ENCODE peak calls at places on chromosomes 12 and 14, in four cellular contexts. One of them, this sample, is unnamed.

GRCh38 chr12:53726946-53727309 is 324 bp downstream of the CALCOCO1 start:
- DNase-seq in suprapubic skin: no peak
- DNase-seq in H1: no peak
- DNase-seq in GM23338: peak; percentile 55
- DNase-seq in this sample: peak; percentile 26

GRCh38 chr12:111426341-111427185 is 20.8 kb downstream of the SH2B3 start:
- DNase-seq in suprapubic skin: no peak
- DNase-seq in GM23338: no peak
- DNase-seq in H1: no peak
- DNase-seq in this sample: no peak

GRCh38 chr12:40162022-40162421 is 56.1 kb upstream of the SLC2A13 start:
- DNase-seq in suprapubic skin: no peak
- DNase-seq in H1: no peak
- DNase-seq in GM23338: no peak
- DNase-seq in this sample: no peak

GRCh38 chr14:91458612-91459011 is 41.0 kb upstream of the CCDC88C start:
- DNase-seq in GM23338: no peak
- DNase-seq in H1: no peak
- DNase-seq in suprapubic skin: no peak
- DNase-seq in this sample: no peak

GRCh38 chr12:14893471-14894250 is 8.0 kb upstream of the MGP start:
- DNase-seq in H1: no peak
- DNase-seq in suprapubic skin: no peak
- DNase-seq in GM23338: no peak
- DNase-seq in this sample: no peak

GRCh38 chr12:64318605-64319004 is 72.0 kb downstream of the C12orf56 start:
- DNase-seq in GM23338: peak; percentile 84
- DNase-seq in H1: peak; percentile 54
- DNase-seq in suprapubic skin: no peak
- DNase-seq in this sample: no peak

GRCh38 chr14:68250950-68251765 is 431.6 kb downstream of the RAD51B start:
- DNase-seq in GM23338: peak; percentile 50
- DNase-seq in H1: no peak
- DNase-seq in suprapubic skin: no peak
- DNase-seq in this sample: no peak

GRCh38 chr14:54680636-54681035 is 113.7 kb downstream of the SAMD4A start:
- DNase-seq in suprapubic skin: no peak
- DNase-seq in GM23338: no peak
- DNase-seq in H1: no peak
- DNase-seq in this sample: no peak

GRCh38 chr12:124150176-124150575 is 144.7 kb upstream of the RFLNA start:
- DNase-seq in GM23338: no peak
- DNase-seq in H1: no peak
- DNase-seq in suprapubic skin: no peak
- DNase-seq in this sample: no peak

GRCh38 chr14:22497671-22498093 is 91.3 kb downstream of the DAD1 start:
- DNase-seq in GM23338: no peak
- DNase-seq in suprapubic skin: no peak
- DNase-seq in H1: no peak
- DNase-seq in this sample: no peak

GRCh38 chr12:95908573-95908972 is 33.8 kb downstream of the CCDC38 start:
- DNase-seq in suprapubic skin: no peak
- DNase-seq in GM23338: no peak
- DNase-seq in H1: no peak
- DNase-seq in this sample: no peak

GRCh38 chr14:101288436-101289229 is 272.7 kb upstream of the DIO3 start:
- DNase-seq in H1: no peak
- DNase-seq in suprapubic skin: no peak
- DNase-seq in GM23338: no peak
- DNase-seq in this sample: no peak

GRCh38 chr12:112192475-112192874 is 67.1 kb downstream of the TRAFD1 start:
- DNase-seq in GM23338: no peak
- DNase-seq in suprapubic skin: no peak
- DNase-seq in H1: no peak
- DNase-seq in this sample: no peak

GRCh38 chr12:54934419-54934818 is 50.1 kb downstream of the TESPA1 start:
- DNase-seq in suprapubic skin: no peak
- DNase-seq in GM23338: no peak
- DNase-seq in H1: no peak
- DNase-seq in this sample: no peak
- TF ChIP-seq POLR2AphosphoS5 in suprapubic skin: no peak
- TF ChIP-seq POLR2AphosphoS5 in GM23338: no peak
- TF ChIP-seq POLR2AphosphoS5 in H1: no peak
- TF ChIP-seq POLR2AphosphoS5 in this sample: no peak

GRCh38 chr12:120771097-120771496 is 45.5 kb downstream of the ACADS start:
- DNase-seq in suprapubic skin: no peak
- DNase-seq in H1: no peak
- DNase-seq in GM23338: no peak
- DNase-seq in this sample: no peak

GRCh38 chr12:120774169-120774916 is 48.7 kb downstream of the ACADS start:
- DNase-seq in suprapubic skin: no peak
- DNase-seq in H1: no peak
- DNase-seq in GM23338: no peak
- DNase-seq in this sample: no peak

DNA sequence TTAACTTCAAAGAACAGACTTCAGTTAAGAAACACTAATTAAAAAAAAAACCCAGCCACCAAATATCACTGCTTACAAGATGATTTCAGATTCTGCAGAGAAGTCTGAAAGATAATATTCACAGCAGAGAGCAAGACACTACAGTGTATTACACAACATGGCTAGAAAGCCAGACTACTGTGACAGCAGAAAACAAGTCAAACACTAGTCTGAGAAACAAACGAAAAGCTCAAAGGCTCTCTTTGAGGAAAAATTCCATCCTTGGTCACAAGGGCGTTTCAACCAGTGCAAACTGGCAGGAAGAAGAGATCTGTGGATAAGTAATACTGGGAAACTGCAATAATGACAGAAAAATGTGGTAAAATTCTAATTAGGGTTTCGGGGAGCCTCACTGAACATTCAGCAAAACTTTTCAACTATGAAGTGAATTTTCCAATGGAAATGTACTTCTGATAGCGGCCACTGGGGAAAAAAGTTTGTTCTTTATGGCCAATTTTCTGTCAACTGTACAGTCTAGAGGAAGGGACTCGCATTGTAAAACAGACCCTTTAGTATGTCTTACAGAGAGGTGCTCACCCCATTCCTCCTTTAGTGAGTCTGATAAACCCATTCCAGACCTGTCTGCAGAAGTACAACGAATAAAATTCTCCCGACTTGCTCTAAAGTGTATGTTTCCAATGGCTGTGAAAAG is 50.4 kb downstream of the ACADS start:
- DNase-seq in H1: no peak
- DNase-seq in GM23338: no peak
- DNase-seq in suprapubic skin: no peak
- DNase-seq in this sample: no peak
- TF ChIP-seq CTCF in H1: peak; percentile 15
- TF ChIP-seq CTCF in GM23338: peak; percentile 31
- TF ChIP-seq CTCF in suprapubic skin: no peak
- TF ChIP-seq CTCF in this sample: no peak

GRCh38 chr14:99713972-99714371 is 29.9 kb downstream of the CYP46A1 start:
- DNase-seq in suprapubic skin: no peak
- DNase-seq in H1: no peak
- DNase-seq in GM23338: no peak
- DNase-seq in this sample: no peak
- TF ChIP-seq POLR2AphosphoS5 in suprapubic skin: no peak
- TF ChIP-seq POLR2AphosphoS5 in H1: no peak
- TF ChIP-seq POLR2AphosphoS5 in GM23338: no peak
- TF ChIP-seq POLR2AphosphoS5 in this sample: no peak

DNA sequence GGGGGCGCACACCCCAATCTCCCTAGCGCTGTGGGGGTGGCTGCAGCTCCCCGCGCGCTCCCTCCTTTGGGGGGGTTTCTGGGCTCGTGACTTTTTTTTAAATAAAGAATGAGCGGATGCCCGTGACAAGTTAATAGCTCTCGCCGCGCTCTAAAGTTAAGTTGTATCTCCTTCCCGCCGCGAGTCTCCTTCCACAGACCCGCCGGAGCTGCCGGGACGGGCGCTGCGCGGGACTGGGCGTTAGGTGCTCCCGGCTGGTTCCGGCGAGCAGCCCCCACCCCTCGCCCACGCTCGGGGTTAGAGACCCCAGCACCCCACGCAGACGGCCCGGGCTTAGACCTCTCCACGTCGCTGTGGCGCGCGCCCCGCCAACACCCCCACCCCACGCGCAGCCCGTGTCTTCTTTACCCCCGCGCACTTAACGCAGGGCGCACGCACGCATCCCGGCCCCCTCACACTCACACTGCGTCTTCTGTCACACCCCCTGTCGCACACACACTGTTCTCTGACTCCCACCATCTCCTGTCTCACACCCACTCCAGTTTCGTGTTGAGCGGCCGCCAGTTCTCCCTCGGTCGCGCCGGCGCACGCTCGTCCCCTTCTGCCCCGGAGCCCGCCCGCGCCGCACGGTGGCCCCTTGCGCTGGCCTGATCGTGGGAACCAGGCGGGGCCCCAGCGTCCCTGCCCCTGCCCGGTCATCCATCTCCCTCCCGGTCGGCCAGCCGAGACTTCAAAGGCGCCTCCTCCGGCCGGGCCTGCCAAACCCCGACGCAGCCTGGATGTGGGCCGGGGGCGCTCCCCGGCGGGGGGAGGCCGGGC is 82.4 kb upstream of the HMGA2 start:
- DNase-seq in H1: no peak
- DNase-seq in suprapubic skin: no peak
- DNase-seq in GM23338: peak; percentile 79
- DNase-seq in this sample: no peak
- TF ChIP-seq CTCF in H1: no peak
- TF ChIP-seq CTCF in suprapubic skin: no peak
- TF ChIP-seq CTCF in GM23338: no peak
- TF ChIP-seq CTCF in this sample: no peak

This sample was measured in HL-60.